ENCODE peak calls at places on chromosome 5, in ten cellular contexts. N is activated naive CD4-positive, alpha-beta T cell; D is OCI-LY7; R is NCI-H1105 treated with DMSO at 0.1 percent for 48 hours; H is CD8-positive, alpha-beta memory T cell; Y is stimulated activated CD8-positive, alpha-beta memory T cell treated with anti-CD3 and anti-CD28 coated beads, Interleukin-12 subunit alpha, Interleukin-12 subunit beta, amount 100 ng/mL, for 1 hour; O is fibroblast of the aortic adventitia; V is C1 segment of cervical spinal cord; G is naive thymus-derived CD4-positive, alpha-beta T cell; J is activated CD4-positive, alpha-beta T cell treated with anti-CD3 and anti-CD28 coated beads, Interleukin-2, amount 10 ng/mL, durations not matched to agents 24 days and 14 days. S is an unnamed sample.

GRCh38 chr5:132370241-132370820 is 821 bp downstream of the SLC22A5 start:
- DNase-seq in J (no peak), Y (no peak), D (no peak), G (no peak), H (no peak), R (no peak), V (no peak), O (no peak), N (no peak), S (no peak)

GRCh38 chr5:36561596-36561995 is 44.8 kb upstream of the SLC1A3 start:
- DNase-seq in G (no peak), D (no peak), R (no peak), J (no peak), N (no peak), H (no peak), V (no peak), Y (no peak), O (no peak), S (no peak)

GRCh38 chr5:148012806-148013205 is 51.0 kb upstream of the SPINK5 start:
- DNase-seq in Y (no peak), O (no peak), N (no peak), H (no peak), G (no peak), J (no peak), D (no peak), R (no peak), V (no peak), S (no peak)

GRCh38 chr5:174307656-174308271 is 262.3 kb downstream of the NSG2 start:
- DNase-seq in D (no peak), Y (no peak), N (no peak), J (no peak), O (no peak), H (no peak), G (no peak), V (no peak), R (no peak), S (no peak)

GRCh38 chr5:139272471-139273321 is 20.8 kb upstream of the MATR3 start:
- DNase-seq in D (peak), R (peak), J (peak), H (peak), O (peak), Y (no peak), V (no peak), N (no peak), G (peak), S (peak)

GRCh38 chr5:134547579-134547978 is 22.1 kb downstream of the JADE2 start:
- DNase-seq in V (no peak), H (no peak), R (no peak), O (peak), J (no peak), Y (no peak), G (no peak), D (no peak), N (no peak), S (no peak)

GRCh38 chr5:148973455-148973854 is 89.4 kb downstream of the SH3TC2 start:
- DNase-seq in O (peak), J (no peak), Y (no peak), H (no peak), N (no peak), R (no peak), V (no peak), G (no peak), D (no peak), S (no peak)

GRCh38 chr5:15645376-15645775 is 145.4 kb downstream of the FBXL7 start:
- DNase-seq in Y (no peak), J (no peak), V (no peak), G (no peak), N (no peak), H (no peak), O (no peak), R (no peak), D (no peak), S (no peak)

GRCh38 chr5:87949665-87950640 is 318.7 kb downstream of the TMEM161B start:
- DNase-seq in G (no peak), D (no peak), O (no peak), V (peak), J (no peak), R (no peak), Y (no peak), H (no peak), N (no peak), S (no peak)

GRCh38 chr5:61632064-61632463 is 300.0 kb downstream of the ZSWIM6 start:
- DNase-seq in J (no peak), R (no peak), O (no peak), N (no peak), H (no peak), Y (no peak), V (no peak), D (no peak), G (no peak), S (no peak)

GRCh38 chr5:88727705-88728313 is 155.2 kb downstream of the MEF2C start:
- DNase-seq in R (peak), H (no peak), O (peak), V (no peak), J (no peak), Y (no peak), G (peak), N (no peak), D (peak), S (peak)

S was measured in CD4-positive, CD25-positive, alpha-beta regulatory T cell.